ENCODE peak calls at places on chromosomes 1 and 21, in four cellular contexts. R, K, L and V are unnamed samples.

GRCh38 chr21:44304846-44305245 is 5.0 kb downstream of the PFKL start:
- DNase-seq in K (peak; percentile 54), R (no peak), L (no peak), V (peak; percentile 52)

GRCh38 chr1:109484519-109484975 is 842 bp downstream of the ATXN7L2 start:
- DNase-seq in L (no peak), R (no peak), K (no peak), V (no peak)

GRCh38 chr21:26041441-26042180 is 129.0 kb downstream of the APP start:
- DNase-seq in K (no peak), L (no peak), R (no peak), V (no peak)

GRCh38 chr1:108016451-108016920 is 51.5 kb upstream of the VAV3 start:
- DNase-seq in R (no peak), L (no peak), K (no peak), V (no peak)

GRCh38 chr1:33455537-33456301 is 16.7 kb upstream of the ZSCAN20 start:
- DNase-seq in K (peak; percentile 49), L (no peak), R (peak; percentile 72), V (peak; percentile 66)

GRCh38 chr1:54949971-54950360 is 30.5 kb upstream of the TMEM61 start:
- DNase-seq in R (no peak), L (no peak), K (no peak), V (no peak)

GRCh38 chr1:214332950-214333798 is 52.2 kb downstream of the SMYD2 start:
- DNase-seq in L (no peak), K (peak; percentile 62), R (peak; percentile 39), V (peak; percentile 59)

GRCh38 chr1:89697397-89697796 is 64.5 kb downstream of the LRRC8C start:
- DNase-seq in R (no peak), L (no peak), K (no peak), V (no peak)

GRCh38 chr21:27213328-27213727 is 246.4 kb upstream of the ADAMTS5 start:
- DNase-seq in L (no peak), K (no peak), R (no peak), V (no peak)

GRCh38 chr1:50393522-50394120 is 29.6 kb downstream of the DMRTA2 start:
- DNase-seq in K (no peak), L (no peak), R (no peak), V (no peak)

GRCh38 chr21:43292866-43293142 is 124.0 kb downstream of the CRYAA start:
- DNase-seq in R (no peak), K (no peak), L (no peak), V (no peak)

GRCh38 chr1:154999651-155000474 is 2.7 kb upstream of the ZBTB7B start:
- DNase-seq in K (no peak), R (no peak), L (no peak), V (peak; percentile 66)

GRCh38 chr1:91349524-91349923 is 55.1 kb downstream of the HFM1 start:
- DNase-seq in R (no peak), L (no peak), K (no peak), V (no peak)

GRCh38 chr1:161330346-161330745 is 16.2 kb downstream of the SDHC start:
- DNase-seq in R (no peak), L (no peak), K (no peak), V (no peak)

GRCh38 chr21:37087188-37087587 is 14.1 kb downstream of the TTC3 start:
- DNase-seq in L (no peak), R (no peak), K (no peak), V (no peak)

GRCh38 chr21:15014220-15014619 is 50.6 kb downstream of the NRIP1 start:
- DNase-seq in L (no peak), R (no peak), K (no peak), V (no peak)

GRCh38 chr1:1562556-1563195 is 12.0 kb downstream of the SSU72 start:
- DNase-seq in R (no peak), L (no peak), K (no peak), V (no peak)

GRCh38 chr1:202159534-202160371 is 649 bp downstream of the PTPN7 start:
- DNase-seq in L (no peak), R (no peak), K (no peak), V (no peak)
- H3K4me3 ChIP-seq in L (peak overlapping the region; percentile 50), R (no peak overlapping the region), K (no peak overlapping the region), V (no peak overlapping the region)

GRCh38 chr1:201763439-201764140 is 65.4 kb upstream of the IPO9 start:
- DNase-seq in L (no peak), R (no peak), K (no peak), V (no peak)
- H3K27ac ChIP-seq in L (peak overlapping the region; percentile 89), R (no peak overlapping the region), K (no peak overlapping the region), V (no peak overlapping the region)

GRCh38 chr21:31877558-31877957 is 4.7 kb downstream of the HUNK start:
- DNase-seq in L (no peak), K (no peak), R (no peak), V (no peak)

GRCh38 chr21:31873696-31874599 is 1.1 kb downstream of the HUNK start:
- DNase-seq in R (no peak), K (peak; percentile 36), L (no peak), V (peak; percentile 78)

GRCh38 chr21:31874817-31875216 is 2.0 kb downstream of the HUNK start:
- DNase-seq in K (no peak), R (no peak), L (no peak), V (peak; percentile 83)

GRCh38 chr21:31873275-31873695 is 465 bp downstream of the HUNK start:
- DNase-seq in L (no peak), K (peak; percentile 8), R (no peak), V (peak; percentile 37)

GRCh38 chr21:31875424-31876097 is 2.7 kb downstream of the HUNK start:
- DNase-seq in K (no peak), L (no peak), R (no peak), V (peak; percentile 38)
- H3K4me3 ChIP-seq in K (no peak overlapping the region), L (peak overlapping the region; percentile 77), R (no peak overlapping the region), V (no peak overlapping the region)

GRCh38 chr1:94634977-94635416 is 93.4 kb upstream of the F3 start:
- DNase-seq in K (no peak), R (no peak), L (no peak), V (no peak)
- H3K27ac ChIP-seq in K (no peak overlapping the region), R (no peak overlapping the region), L (no peak overlapping the region), V (no peak overlapping the region)